ENCODE peak calls at places on chromosomes 7 and 10, in seven cellular contexts. One of them, this sample, is unnamed.

GRCh38 chr7:6231184-6231583 is 41.2 kb downstream of the CYTH3 start:
- DNase-seq in HepG2: no peak
- DNase-seq in T47D: no peak
- DNase-seq in K562: no peak
- DNase-seq in GM12878: no peak
- DNase-seq in H1: no peak
- DNase-seq in HCT116: no peak
- DNase-seq in this sample: no peak

GRCh38 chr10:4219901-4220300 is 434.9 kb upstream of the KLF6 start:
- DNase-seq in GM12878: no peak
- DNase-seq in T47D: no peak
- DNase-seq in HepG2: no peak
- DNase-seq in H1: no peak
- DNase-seq in K562: no peak
- DNase-seq in HCT116: no peak
- DNase-seq in this sample: no peak

GRCh38 chr10:370222-370825 is 235.1 kb downstream of the ZMYND11 start:
- DNase-seq in T47D: peak; percentile 48
- DNase-seq in H1: no peak
- DNase-seq in HepG2: no peak
- DNase-seq in GM12878: no peak
- DNase-seq in HCT116: no peak
- DNase-seq in K562: no peak
- DNase-seq in this sample: peak; percentile 45

GRCh38 chr10:21495686-21496284 is 29.7 kb downstream of the SKIDA1 start:
- DNase-seq in T47D: peak; percentile 82
- DNase-seq in K562: peak; percentile 96
- DNase-seq in H1: peak; percentile 99
- DNase-seq in HCT116: peak; percentile 67
- DNase-seq in HepG2: peak; percentile 95
- DNase-seq in GM12878: peak; percentile 34
- DNase-seq in this sample: peak; percentile 99

GRCh38 chr7:100583132-100584045 is 2.5 kb downstream of the LRCH4 start:
- DNase-seq in HepG2: no peak
- DNase-seq in K562: no peak
- DNase-seq in T47D: peak; percentile 55
- DNase-seq in GM12878: peak; percentile 44
- DNase-seq in H1: no peak
- DNase-seq in HCT116: no peak
- DNase-seq in this sample: no peak

GRCh38 chr10:117165557-117166419 is 27.7 kb upstream of the VAX1 start:
- DNase-seq in HCT116: peak; percentile 33
- DNase-seq in H1: peak; percentile 87
- DNase-seq in HepG2: no peak
- DNase-seq in K562: peak; percentile 38
- DNase-seq in GM12878: no peak
- DNase-seq in T47D: peak; percentile 50
- DNase-seq in this sample: peak; percentile 89

GRCh38 chr7:70920886-70921285 is 211.1 kb upstream of the GALNT17 start:
- DNase-seq in H1: no peak
- DNase-seq in K562: no peak
- DNase-seq in HCT116: no peak
- DNase-seq in GM12878: no peak
- DNase-seq in HepG2: no peak
- DNase-seq in T47D: no peak
- DNase-seq in this sample: no peak

GRCh38 chr10:47031251-47031952 is 120.2 kb downstream of the PTPN20 start:
- DNase-seq in H1: peak; percentile 45
- DNase-seq in HCT116: peak; percentile 23
- DNase-seq in GM12878: no peak
- DNase-seq in HepG2: no peak
- DNase-seq in K562: peak; percentile 77
- DNase-seq in T47D: peak; percentile 22
- DNase-seq in this sample: no peak

GRCh38 chr7:31408120-31408729 is 67.7 kb upstream of the NEUROD6 start:
- DNase-seq in HepG2: no peak
- DNase-seq in HCT116: peak; percentile 18
- DNase-seq in H1: no peak
- DNase-seq in GM12878: no peak
- DNase-seq in K562: no peak
- DNase-seq in T47D: peak; percentile 68
- DNase-seq in this sample: no peak

GRCh38 chr7:107816053-107816566 is 13.1 kb upstream of the SLC26A3 start:
- DNase-seq in HepG2: no peak
- DNase-seq in GM12878: no peak
- DNase-seq in T47D: no peak
- DNase-seq in K562: no peak
- DNase-seq in H1: no peak
- DNase-seq in HCT116: no peak
- DNase-seq in this sample: no peak

GRCh38 chr7:116187400-116187799 is 22.9 kb upstream of the TES start:
- DNase-seq in HepG2: no peak
- DNase-seq in HCT116: no peak
- DNase-seq in K562: no peak
- DNase-seq in H1: no peak
- DNase-seq in GM12878: no peak
- DNase-seq in T47D: no peak
- DNase-seq in this sample: no peak

GRCh38 chr10:96374004-96374403 is 15.2 kb upstream of the OPALIN start:
- DNase-seq in GM12878: no peak
- DNase-seq in T47D: no peak
- DNase-seq in K562: no peak
- DNase-seq in H1: no peak
- DNase-seq in HepG2: no peak
- DNase-seq in HCT116: no peak
- DNase-seq in this sample: no peak

GRCh38 chr10:132382231-132382922 is 14.6 kb upstream of the PWWP2B start:
- DNase-seq in HCT116: no peak
- DNase-seq in GM12878: no peak
- DNase-seq in K562: no peak
- DNase-seq in T47D: no peak
- DNase-seq in H1: no peak
- DNase-seq in HepG2: no peak
- DNase-seq in this sample: no peak

GRCh38 chr7:958221-959200 is 4.0 kb upstream of the ADAP1 start:
- DNase-seq in GM12878: no peak
- DNase-seq in HepG2: no peak
- DNase-seq in T47D: no peak
- DNase-seq in HCT116: no peak
- DNase-seq in K562: no peak
- DNase-seq in H1: no peak
- DNase-seq in this sample: peak; percentile 78

GRCh38 chr10:7444576-7445226 is 33.9 kb upstream of the SFMBT2 start:
- DNase-seq in HCT116: no peak
- DNase-seq in GM12878: no peak
- DNase-seq in H1: no peak
- DNase-seq in K562: no peak
- DNase-seq in T47D: no peak
- DNase-seq in HepG2: no peak
- DNase-seq in this sample: peak; percentile 33

GRCh38 chr7:16268821-16269768 is 152.2 kb downstream of the CRPPA start:
- DNase-seq in GM12878: no peak
- DNase-seq in H1: no peak
- DNase-seq in K562: peak; percentile 88
- DNase-seq in T47D: no peak
- DNase-seq in HCT116: peak; percentile 72
- DNase-seq in HepG2: no peak
- DNase-seq in this sample: peak; percentile 14

GRCh38 chr10:125392140-125392539 is 231.8 kb upstream of the CTBP2 start:
- DNase-seq in HCT116: no peak
- DNase-seq in H1: no peak
- DNase-seq in GM12878: no peak
- DNase-seq in HepG2: no peak
- DNase-seq in K562: no peak
- DNase-seq in T47D: no peak
- DNase-seq in this sample: no peak

GRCh38 chr7:99562832-99563231 is 4.4 kb downstream of the ZNF655 start:
- DNase-seq in GM12878: no peak
- DNase-seq in H1: no peak
- DNase-seq in T47D: peak; percentile 7
- DNase-seq in K562: peak; percentile 80
- DNase-seq in HCT116: peak; percentile 96
- DNase-seq in HepG2: peak; percentile 67
- DNase-seq in this sample: no peak

GRCh38 chr7:40716052-40716451 is 581.2 kb downstream of the SUGCT start:
- DNase-seq in GM12878: no peak
- DNase-seq in HCT116: no peak
- DNase-seq in H1: no peak
- DNase-seq in T47D: no peak
- DNase-seq in K562: no peak
- DNase-seq in HepG2: no peak
- DNase-seq in this sample: no peak
- TF ChIP-seq JUND in GM12878: no peak
- TF ChIP-seq JUND in HCT116: no peak
- TF ChIP-seq JUND in H1: no peak
- TF ChIP-seq JUND in T47D: no peak
- TF ChIP-seq JUND in K562: no peak
- TF ChIP-seq JUND in HepG2: no peak
- TF ChIP-seq JUND in this sample: peak; percentile 26

DNA sequence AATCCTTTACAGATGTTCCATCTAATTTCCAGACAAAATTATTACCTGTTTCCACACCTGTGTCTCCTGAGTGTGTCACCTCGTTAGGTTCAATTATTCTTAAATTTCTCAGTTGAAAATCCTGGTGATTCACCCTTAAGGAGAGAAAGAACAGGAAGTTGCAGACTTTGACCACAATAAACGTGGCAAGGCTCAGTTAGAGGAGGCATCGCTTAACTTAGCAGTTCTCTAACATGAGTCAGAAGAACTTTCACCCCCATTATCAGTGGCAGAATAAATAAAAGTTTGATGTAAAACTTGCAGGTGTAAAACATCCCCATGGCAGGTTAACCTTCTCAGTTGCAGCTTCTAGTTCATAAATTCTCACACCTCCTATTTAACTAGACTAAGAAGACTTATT is 8.3 kb downstream of the XPNPEP1 start:
- DNase-seq in H1: no peak
- DNase-seq in HCT116: peak; percentile 62
- DNase-seq in T47D: no peak
- DNase-seq in GM12878: peak; percentile 41
- DNase-seq in HepG2: peak; percentile 61
- DNase-seq in K562: no peak
- DNase-seq in this sample: no peak
- TF ChIP-seq JUND in H1: no peak
- TF ChIP-seq JUND in HCT116: peak; percentile 83
- TF ChIP-seq JUND in T47D: no peak
- TF ChIP-seq JUND in GM12878: no peak
- TF ChIP-seq JUND in HepG2: no peak
- TF ChIP-seq JUND in K562: no peak
- TF ChIP-seq JUND in this sample: peak; percentile 26

DNA sequence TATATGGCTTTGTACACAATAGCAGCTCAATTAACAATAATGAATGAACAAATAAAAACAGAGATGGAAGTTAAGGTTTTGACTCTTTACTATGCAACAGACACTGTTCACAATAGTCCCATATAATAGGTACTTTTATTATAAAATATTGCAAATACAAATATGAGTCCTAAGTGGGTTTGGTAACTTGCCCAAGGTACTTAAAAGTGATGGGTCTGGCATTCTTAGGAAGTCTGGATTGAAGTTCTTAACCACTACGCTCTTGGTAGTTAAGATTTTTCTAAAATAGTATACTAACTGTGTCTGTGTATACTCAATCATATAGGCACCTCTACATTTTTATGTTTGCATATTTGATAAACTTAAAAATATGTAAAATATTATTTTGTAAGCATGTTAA is 55.5 kb downstream of the HGF start:
- DNase-seq in T47D: no peak
- DNase-seq in H1: no peak
- DNase-seq in HepG2: no peak
- DNase-seq in HCT116: no peak
- DNase-seq in GM12878: no peak
- DNase-seq in K562: no peak
- DNase-seq in this sample: no peak
- TF ChIP-seq JUND in T47D: no peak
- TF ChIP-seq JUND in H1: no peak
- TF ChIP-seq JUND in HepG2: no peak
- TF ChIP-seq JUND in HCT116: no peak
- TF ChIP-seq JUND in GM12878: no peak
- TF ChIP-seq JUND in K562: no peak
- TF ChIP-seq JUND in this sample: no peak

DNA sequence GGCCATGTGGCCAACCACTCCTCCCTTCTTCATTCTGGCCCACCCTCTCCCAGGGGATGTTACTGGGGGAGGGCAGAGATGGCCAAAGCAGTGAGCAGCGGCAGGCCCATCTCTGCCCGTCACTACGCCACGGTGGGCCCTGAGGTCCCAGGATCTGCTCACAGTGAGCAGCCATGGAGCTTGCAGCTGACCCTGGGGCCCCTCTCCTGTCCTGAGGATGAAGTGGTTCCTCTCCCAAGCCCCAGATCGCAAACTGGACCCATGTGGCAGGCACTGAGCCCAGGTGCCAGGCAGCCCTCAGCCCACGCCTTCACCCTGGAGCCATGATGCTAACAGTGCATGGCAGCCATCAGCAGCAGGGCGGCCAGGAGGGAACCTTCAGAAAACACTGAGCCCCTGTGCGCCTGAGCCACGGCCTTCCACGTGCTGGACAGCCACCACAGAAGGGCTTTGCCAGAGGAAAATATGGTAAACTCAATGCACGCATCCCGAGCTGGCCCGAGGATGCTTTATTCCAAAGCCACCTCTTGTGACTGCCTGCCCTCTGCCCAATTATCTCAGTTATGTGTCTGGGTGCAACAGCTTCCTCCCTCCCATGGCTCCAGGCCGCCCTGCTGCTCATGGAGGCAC is 485.7 kb downstream of the PTPRN2 start:
- DNase-seq in HepG2: no peak
- DNase-seq in HCT116: no peak
- DNase-seq in T47D: no peak
- DNase-seq in K562: no peak
- DNase-seq in H1: peak; percentile 20
- DNase-seq in GM12878: no peak
- DNase-seq in this sample: no peak
- TF ChIP-seq JUND in HepG2: no peak
- TF ChIP-seq JUND in HCT116: no peak
- TF ChIP-seq JUND in T47D: no peak
- TF ChIP-seq JUND in K562: no peak
- TF ChIP-seq JUND in H1: no peak
- TF ChIP-seq JUND in GM12878: no peak
- TF ChIP-seq JUND in this sample: no peak

DNA sequence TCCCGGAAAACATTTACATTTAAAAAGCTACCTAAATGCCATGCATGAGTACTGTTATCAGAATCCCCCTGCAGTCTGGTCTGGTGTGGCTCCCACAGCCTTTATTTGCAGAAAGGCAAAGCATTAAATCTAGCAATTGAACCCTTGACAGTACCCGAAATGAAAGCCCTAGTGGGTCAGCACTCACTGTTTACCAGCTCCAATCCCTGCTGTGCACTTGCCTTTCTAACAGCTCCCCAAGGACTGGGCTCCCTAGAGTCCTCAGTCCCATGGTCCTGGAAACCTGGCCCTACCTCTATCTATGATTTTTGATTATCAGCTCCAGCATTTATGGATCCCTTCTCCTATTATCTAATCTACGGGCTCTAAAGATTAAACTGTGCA is 1.9 kb upstream of the MACC1 start:
- DNase-seq in HepG2: no peak
- DNase-seq in H1: no peak
- DNase-seq in T47D: no peak
- DNase-seq in GM12878: no peak
- DNase-seq in HCT116: no peak
- DNase-seq in K562: no peak
- DNase-seq in this sample: no peak
- TF ChIP-seq JUND in HepG2: no peak
- TF ChIP-seq JUND in H1: no peak
- TF ChIP-seq JUND in T47D: no peak
- TF ChIP-seq JUND in GM12878: no peak
- TF ChIP-seq JUND in HCT116: no peak
- TF ChIP-seq JUND in K562: no peak
- TF ChIP-seq JUND in this sample: no peak

GRCh38 chr10:128854965-128855364 is 612.1 kb upstream of the MGMT start:
- DNase-seq in HCT116: no peak
- DNase-seq in H1: peak; percentile 42
- DNase-seq in K562: no peak
- DNase-seq in GM12878: no peak
- DNase-seq in HepG2: peak; percentile 70
- DNase-seq in T47D: no peak
- DNase-seq in this sample: no peak
- TF ChIP-seq JUND in HCT116: no peak
- TF ChIP-seq JUND in H1: no peak
- TF ChIP-seq JUND in K562: no peak
- TF ChIP-seq JUND in GM12878: no peak
- TF ChIP-seq JUND in HepG2: no peak
- TF ChIP-seq JUND in T47D: no peak
- TF ChIP-seq JUND in this sample: no peak

This sample was measured in SK-N-SH.